ENCODE peak calls at places on chromosomes 13 and 19, in seven cellular contexts. One of them, this sample, is unnamed.
A peak's percentile ranks its signal among the peaks of the same experiment; 100 is the strongest.

GRCh38 chr19:41671481-41671880 is 16.6 kb downstream of the CEACAM7 start:
- DNase-seq in uterus: no peak
- DNase-seq in AG04450: no peak
- DNase-seq in brain microvascular endothelial cell: no peak
- DNase-seq in breast epithelium: no peak
- DNase-seq in SK-N-SH: no peak
- DNase-seq in bronchial epithelial cell: no peak
- DNase-seq in this sample: no peak

GRCh38 chr19:29265436-29265835 is 52.5 kb upstream of the UQCRFS1 start:
- DNase-seq in breast epithelium: no peak
- DNase-seq in AG04450: no peak
- DNase-seq in brain microvascular endothelial cell: no peak
- DNase-seq in bronchial epithelial cell: no peak
- DNase-seq in uterus: no peak
- DNase-seq in SK-N-SH: no peak
- DNase-seq in this sample: no peak

GRCh38 chr13:63041640-63042414 is 1626.2 kb upstream of the PCDH20 start:
- DNase-seq in SK-N-SH: no peak
- DNase-seq in AG04450: peak; percentile 26
- DNase-seq in brain microvascular endothelial cell: no peak
- DNase-seq in bronchial epithelial cell: peak; percentile 13
- DNase-seq in breast epithelium: no peak
- DNase-seq in uterus: no peak
- DNase-seq in this sample: no peak

GRCh38 chr19:47032171-47032811 is 12.7 kb downstream of the NPAS1 start:
- DNase-seq in breast epithelium: no peak
- DNase-seq in SK-N-SH: peak; percentile 75
- DNase-seq in AG04450: no peak
- DNase-seq in bronchial epithelial cell: peak; percentile 40
- DNase-seq in uterus: no peak
- DNase-seq in brain microvascular endothelial cell: no peak
- DNase-seq in this sample: peak; percentile 35

GRCh38 chr19:45161715-45162463 is 1.1 kb upstream of the NKPD1 start:
- DNase-seq in bronchial epithelial cell: no peak
- DNase-seq in AG04450: no peak
- DNase-seq in uterus: no peak
- DNase-seq in brain microvascular endothelial cell: no peak
- DNase-seq in SK-N-SH: peak; percentile 89
- DNase-seq in breast epithelium: no peak
- DNase-seq in this sample: peak; percentile 31

GRCh38 chr19:664913-665443 is 2.0 kb upstream of the RNF126 start:
- DNase-seq in bronchial epithelial cell: peak; percentile 41
- DNase-seq in breast epithelium: no peak
- DNase-seq in SK-N-SH: peak; percentile 97
- DNase-seq in brain microvascular endothelial cell: peak; percentile 65
- DNase-seq in AG04450: peak; percentile 55
- DNase-seq in uterus: peak; percentile 79
- DNase-seq in this sample: peak; percentile 64

GRCh38 chr19:22422220-22422619 is at the start of gene ZNF98:
- DNase-seq in brain microvascular endothelial cell: no peak
- DNase-seq in SK-N-SH: no peak
- DNase-seq in uterus: peak; percentile 28
- DNase-seq in bronchial epithelial cell: no peak
- DNase-seq in AG04450: no peak
- DNase-seq in breast epithelium: peak; percentile 64
- DNase-seq in this sample: no peak

GRCh38 chr19:55348317-55349034 is 6.0 kb downstream of the COX6B2 start:
- DNase-seq in uterus: no peak
- DNase-seq in AG04450: no peak
- DNase-seq in breast epithelium: no peak
- DNase-seq in bronchial epithelial cell: no peak
- DNase-seq in brain microvascular endothelial cell: no peak
- DNase-seq in SK-N-SH: no peak
- DNase-seq in this sample: no peak

GRCh38 chr13:110265682-110266430 is 41.1 kb downstream of the COL4A1 start:
- DNase-seq in brain microvascular endothelial cell: no peak
- DNase-seq in AG04450: no peak
- DNase-seq in breast epithelium: peak; percentile 38
- DNase-seq in SK-N-SH: peak; percentile 60
- DNase-seq in uterus: peak; percentile 61
- DNase-seq in bronchial epithelial cell: no peak
- DNase-seq in this sample: no peak

GRCh38 chr13:107817652-107818287 is 397.6 kb downstream of the LIG4 start:
- DNase-seq in AG04450: no peak
- DNase-seq in SK-N-SH: no peak
- DNase-seq in brain microvascular endothelial cell: no peak
- DNase-seq in bronchial epithelial cell: no peak
- DNase-seq in uterus: no peak
- DNase-seq in breast epithelium: no peak
- DNase-seq in this sample: no peak

GRCh38 chr13:84606616-84607015 is 724.3 kb upstream of the SLITRK1 start:
- DNase-seq in breast epithelium: no peak
- DNase-seq in brain microvascular endothelial cell: no peak
- DNase-seq in bronchial epithelial cell: no peak
- DNase-seq in SK-N-SH: no peak
- DNase-seq in uterus: no peak
- DNase-seq in AG04450: no peak
- DNase-seq in this sample: no peak

DNA sequence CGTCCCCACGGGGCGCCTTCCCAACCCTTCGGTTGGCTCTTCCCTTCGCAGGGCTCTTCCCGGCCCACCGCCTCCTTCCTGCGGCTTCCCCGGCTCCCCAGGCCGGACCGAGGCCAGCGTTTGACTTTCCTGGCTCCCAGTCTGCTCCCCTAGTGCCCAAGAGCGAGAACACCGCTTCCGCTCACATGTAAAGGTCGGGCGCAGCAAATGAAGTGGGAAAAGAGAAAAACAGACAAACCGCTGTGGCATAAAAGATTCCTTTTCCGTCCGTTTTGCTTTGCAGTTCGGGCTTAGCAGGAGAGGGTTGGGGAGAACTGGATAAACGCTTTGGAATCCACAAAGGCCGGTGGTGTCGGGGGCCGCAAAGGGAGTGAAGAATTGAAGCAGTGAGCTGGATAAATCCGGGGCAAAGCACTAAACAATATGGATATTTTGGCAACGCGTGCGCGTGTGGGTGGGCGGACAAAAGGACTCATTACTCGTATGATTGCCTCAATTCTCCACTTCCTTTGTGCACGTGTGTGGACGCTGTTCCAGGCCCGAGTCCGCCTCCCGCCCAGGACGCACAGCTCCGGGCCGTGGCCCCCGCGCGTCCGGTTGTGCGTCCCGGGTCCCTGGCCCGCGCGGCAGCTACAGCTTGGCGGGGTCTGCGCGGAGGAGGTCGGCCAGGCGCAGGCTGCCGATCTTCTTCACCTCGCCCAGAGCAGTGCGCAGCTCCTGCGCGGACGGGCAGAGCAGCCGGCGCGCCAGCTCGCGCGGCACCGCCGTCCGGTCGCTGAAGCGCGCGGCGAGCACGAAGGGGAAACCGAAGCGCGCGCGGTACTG is 8.6 kb upstream of the CDX2 start:
- DNase-seq in AG04450: no peak
- DNase-seq in bronchial epithelial cell: no peak
- DNase-seq in SK-N-SH: no peak
- DNase-seq in brain microvascular endothelial cell: no peak
- DNase-seq in uterus: no peak
- DNase-seq in breast epithelium: no peak
- DNase-seq in this sample: peak; percentile 34
- H3K27me3 ChIP-seq in AG04450: peaks cover 91% of the 10 kb centered on the region
- H3K27me3 ChIP-seq in bronchial epithelial cell: peaks cover 75% of the 10 kb centered on the region
- H3K27me3 ChIP-seq in SK-N-SH: peaks cover 98% of the 10 kb centered on the region
- H3K27me3 ChIP-seq in brain microvascular endothelial cell: peaks cover 96% of the 10 kb centered on the region
- H3K27me3 ChIP-seq in uterus: peaks cover 57% of the 10 kb centered on the region
- H3K27me3 ChIP-seq in breast epithelium: peaks cover 98% of the 10 kb centered on the region
- H3K27me3 ChIP-seq in this sample: peaks cover 25% of the 10 kb centered on the region

DNA sequence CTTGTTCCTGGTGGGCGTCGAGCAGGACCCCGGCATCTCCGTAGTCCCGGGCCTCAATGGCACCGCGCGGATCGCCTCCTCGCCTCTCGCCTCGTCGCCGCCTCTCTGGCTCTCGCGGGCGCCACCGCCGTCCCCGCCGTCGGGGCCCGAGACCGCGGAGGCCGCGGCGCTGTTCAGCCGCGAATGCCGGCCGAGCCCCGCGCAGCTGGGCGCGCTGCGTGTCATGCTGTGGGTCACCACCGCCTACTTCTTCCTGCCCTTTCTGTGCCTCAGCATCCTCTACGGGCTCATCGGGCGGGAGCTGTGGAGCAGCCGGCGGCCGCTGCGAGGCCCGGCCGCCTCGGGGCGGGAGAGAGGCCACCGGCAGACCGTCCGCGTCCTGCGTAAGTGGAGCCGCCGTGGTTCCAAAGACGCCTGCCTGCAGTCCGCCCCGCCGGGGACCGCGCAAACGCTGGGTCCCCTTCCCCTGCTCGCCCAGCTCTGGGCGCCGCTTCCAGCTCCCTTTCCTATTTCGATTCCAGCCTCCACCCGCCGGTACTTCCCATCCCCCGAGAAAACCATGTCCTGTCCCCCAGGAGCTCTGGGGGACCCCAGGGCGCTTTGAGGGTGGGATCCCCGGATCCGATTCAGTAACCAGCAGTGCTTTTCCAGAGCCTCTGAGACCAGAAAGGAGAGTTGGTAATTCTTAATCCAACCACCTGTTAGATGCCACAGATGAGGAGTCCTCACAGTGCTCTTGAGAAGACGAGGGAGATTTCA is 897 bp downstream of the MLNR start:
- DNase-seq in breast epithelium: no peak
- DNase-seq in uterus: no peak
- DNase-seq in bronchial epithelial cell: no peak
- DNase-seq in AG04450: no peak
- DNase-seq in brain microvascular endothelial cell: no peak
- DNase-seq in SK-N-SH: peak; percentile 69
- DNase-seq in this sample: peak; percentile 9
- H3K4me3 ChIP-seq in breast epithelium: peak overlapping the region; percentile 77
- H3K4me3 ChIP-seq in uterus: peak overlapping the region; percentile 32
- H3K4me3 ChIP-seq in bronchial epithelial cell: no peak overlapping the region
- H3K4me3 ChIP-seq in AG04450: peak overlapping the region; percentile 22
- H3K4me3 ChIP-seq in brain microvascular endothelial cell: no peak overlapping the region
- H3K4me3 ChIP-seq in SK-N-SH: peak overlapping the region; percentile 43
- H3K4me3 ChIP-seq in this sample: peak overlapping the region; percentile 21

GRCh38 chr19:17969096-17969792 is 2.3 kb downstream of the KCNN1 start:
- DNase-seq in uterus: no peak
- DNase-seq in bronchial epithelial cell: no peak
- DNase-seq in AG04450: no peak
- DNase-seq in breast epithelium: no peak
- DNase-seq in brain microvascular endothelial cell: no peak
- DNase-seq in SK-N-SH: no peak
- DNase-seq in this sample: no peak
- H3K27me3 ChIP-seq in uterus: peaks cover 7% of the 10 kb centered on the region
- H3K27me3 ChIP-seq in bronchial epithelial cell: peaks cover 17% of the 10 kb centered on the region
- H3K27me3 ChIP-seq in AG04450: peaks cover 32% of the 10 kb centered on the region
- H3K27me3 ChIP-seq in breast epithelium: peaks cover 12% of the 10 kb centered on the region
- H3K27me3 ChIP-seq in brain microvascular endothelial cell: peaks cover 30% of the 10 kb centered on the region
- H3K27me3 ChIP-seq in SK-N-SH: peaks cover 4% of the 10 kb centered on the region
- H3K27me3 ChIP-seq in this sample: peaks cover 23% of the 10 kb centered on the region

GRCh38 chr13:32305646-32306045 is 9.5 kb downstream of the ZAR1L start:
- DNase-seq in breast epithelium: no peak
- DNase-seq in brain microvascular endothelial cell: no peak
- DNase-seq in AG04450: no peak
- DNase-seq in SK-N-SH: no peak
- DNase-seq in bronchial epithelial cell: no peak
- DNase-seq in uterus: no peak
- DNase-seq in this sample: no peak

GRCh38 chr13:32314271-32314967 is 744 bp downstream of the ZAR1L start:
- DNase-seq in breast epithelium: no peak
- DNase-seq in SK-N-SH: no peak
- DNase-seq in bronchial epithelial cell: no peak
- DNase-seq in AG04450: no peak
- DNase-seq in brain microvascular endothelial cell: no peak
- DNase-seq in uterus: peak; percentile 18
- DNase-seq in this sample: no peak

GRCh38 chr13:32309312-32309711 is 5.9 kb downstream of the ZAR1L start:
- DNase-seq in SK-N-SH: no peak
- DNase-seq in AG04450: no peak
- DNase-seq in breast epithelium: no peak
- DNase-seq in uterus: no peak
- DNase-seq in bronchial epithelial cell: no peak
- DNase-seq in brain microvascular endothelial cell: no peak
- DNase-seq in this sample: no peak

GRCh38 chr13:32311188-32311897 is 3.8 kb downstream of the ZAR1L start:
- DNase-seq in brain microvascular endothelial cell: no peak
- DNase-seq in uterus: no peak
- DNase-seq in breast epithelium: no peak
- DNase-seq in AG04450: no peak
- DNase-seq in bronchial epithelial cell: no peak
- DNase-seq in SK-N-SH: no peak
- DNase-seq in this sample: no peak

GRCh38 chr13:32309812-32310706 is 5.1 kb downstream of the ZAR1L start:
- DNase-seq in uterus: peak; percentile 29
- DNase-seq in bronchial epithelial cell: peak; percentile 51
- DNase-seq in brain microvascular endothelial cell: peak; percentile 43
- DNase-seq in SK-N-SH: peak; percentile 47
- DNase-seq in AG04450: peak; percentile 41
- DNase-seq in breast epithelium: no peak
- DNase-seq in this sample: no peak
- H3K4me3 ChIP-seq in uterus: no peak overlapping the region
- H3K4me3 ChIP-seq in bronchial epithelial cell: no peak overlapping the region
- H3K4me3 ChIP-seq in brain microvascular endothelial cell: no peak overlapping the region
- H3K4me3 ChIP-seq in SK-N-SH: no peak overlapping the region
- H3K4me3 ChIP-seq in AG04450: no peak overlapping the region
- H3K4me3 ChIP-seq in breast epithelium: peak overlapping the region; percentile 35
- H3K4me3 ChIP-seq in this sample: no peak overlapping the region

DNA sequence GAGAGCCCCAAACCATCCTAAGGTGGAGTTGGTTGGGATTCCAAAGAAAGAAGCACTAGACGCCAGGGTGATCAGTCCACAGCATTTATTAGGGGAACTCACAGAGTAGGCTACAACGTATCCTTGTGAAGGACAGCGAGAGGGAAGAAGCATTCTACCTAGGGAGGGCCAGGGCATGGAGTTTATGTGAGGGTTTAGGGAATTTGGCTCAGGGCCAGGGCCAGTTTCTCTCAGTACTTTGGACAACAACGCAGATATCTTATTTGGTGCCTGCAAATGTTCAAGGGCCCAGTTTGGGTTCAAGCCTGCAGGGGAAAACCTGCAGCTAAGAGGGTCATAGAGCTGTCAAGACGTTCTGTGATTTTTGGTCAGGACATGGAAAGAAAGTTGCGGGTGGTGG is 73.9 kb upstream of the GJB6 start:
- DNase-seq in breast epithelium: no peak
- DNase-seq in bronchial epithelial cell: no peak
- DNase-seq in AG04450: no peak
- DNase-seq in brain microvascular endothelial cell: no peak
- DNase-seq in SK-N-SH: no peak
- DNase-seq in uterus: no peak
- DNase-seq in this sample: no peak
- H3K27me3 ChIP-seq in breast epithelium: peaks cover 13% of the 10 kb centered on the region
- H3K27me3 ChIP-seq in bronchial epithelial cell: no peaks in the 10 kb centered on the region
- H3K27me3 ChIP-seq in AG04450: peaks cover 38% of the 10 kb centered on the region
- H3K27me3 ChIP-seq in brain microvascular endothelial cell: peaks cover 7% of the 10 kb centered on the region
- H3K27me3 ChIP-seq in SK-N-SH: peaks cover 45% of the 10 kb centered on the region
- H3K27me3 ChIP-seq in uterus: no peaks in the 10 kb centered on the region
- H3K27me3 ChIP-seq in this sample: peaks cover 2% of the 10 kb centered on the region

GRCh38 chr19:58129284-58129683 is 21.3 kb downstream of the ZNF329 start:
- DNase-seq in brain microvascular endothelial cell: no peak
- DNase-seq in uterus: no peak
- DNase-seq in SK-N-SH: no peak
- DNase-seq in bronchial epithelial cell: no peak
- DNase-seq in breast epithelium: no peak
- DNase-seq in AG04450: no peak
- DNase-seq in this sample: no peak
- H3K4me3 ChIP-seq in brain microvascular endothelial cell: no peak overlapping the region
- H3K4me3 ChIP-seq in uterus: no peak overlapping the region
- H3K4me3 ChIP-seq in SK-N-SH: no peak overlapping the region
- H3K4me3 ChIP-seq in bronchial epithelial cell: no peak overlapping the region
- H3K4me3 ChIP-seq in breast epithelium: peak overlapping the region; percentile 24
- H3K4me3 ChIP-seq in AG04450: no peak overlapping the region
- H3K4me3 ChIP-seq in this sample: no peak overlapping the region